ENCODE peak calls at places on chromosomes 12 and 14, in eight cellular contexts. One of them, this sample, is unnamed.

GRCh38 chr14:28785096-28785952 is 18.7 kb downstream of the FOXG1 start:
- DNase-seq in suprapubic skin: no peak
- DNase-seq in A549: no peak
- DNase-seq in HepG2: no peak
- DNase-seq in SK-N-SH: no peak
- DNase-seq in transverse colon: no peak
- DNase-seq in sigmoid colon: no peak
- DNase-seq in tibial nerve: no peak
- DNase-seq in this sample: no peak

GRCh38 chr14:77268989-77269595 is 1.9 kb downstream of the NGB start:
- DNase-seq in suprapubic skin: no peak
- DNase-seq in sigmoid colon: no peak
- DNase-seq in tibial nerve: no peak
- DNase-seq in HepG2: no peak
- DNase-seq in SK-N-SH: no peak
- DNase-seq in A549: no peak
- DNase-seq in transverse colon: no peak
- DNase-seq in this sample: no peak

GRCh38 chr12:88325828-88326214 is 183.7 kb downstream of the TMTC3 start:
- DNase-seq in tibial nerve: no peak
- DNase-seq in A549: no peak
- DNase-seq in HepG2: no peak
- DNase-seq in suprapubic skin: no peak
- DNase-seq in sigmoid colon: peak; percentile 67
- DNase-seq in SK-N-SH: no peak
- DNase-seq in transverse colon: no peak
- DNase-seq in this sample: no peak

GRCh38 chr14:104968541-104969401 is 9.4 kb downstream of the AHNAK2 start:
- DNase-seq in SK-N-SH: peak; percentile 51
- DNase-seq in sigmoid colon: peak; percentile 88
- DNase-seq in suprapubic skin: peak; percentile 88
- DNase-seq in HepG2: no peak
- DNase-seq in tibial nerve: no peak
- DNase-seq in A549: peak; percentile 79
- DNase-seq in transverse colon: no peak
- DNase-seq in this sample: no peak

GRCh38 chr12:54744590-54744989 is 96.4 kb upstream of the DCD start:
- DNase-seq in A549: no peak
- DNase-seq in suprapubic skin: no peak
- DNase-seq in tibial nerve: no peak
- DNase-seq in sigmoid colon: no peak
- DNase-seq in transverse colon: no peak
- DNase-seq in HepG2: peak; percentile 50
- DNase-seq in SK-N-SH: no peak
- DNase-seq in this sample: no peak

GRCh38 chr14:90273532-90273931 is 17.2 kb downstream of the PSMC1 start:
- DNase-seq in tibial nerve: no peak
- DNase-seq in SK-N-SH: no peak
- DNase-seq in transverse colon: no peak
- DNase-seq in suprapubic skin: no peak
- DNase-seq in HepG2: no peak
- DNase-seq in A549: no peak
- DNase-seq in sigmoid colon: no peak
- DNase-seq in this sample: peak; percentile 79

GRCh38 chr14:104120281-104120741 is 18.1 kb upstream of the KIF26A start:
- DNase-seq in tibial nerve: no peak
- DNase-seq in SK-N-SH: no peak
- DNase-seq in A549: no peak
- DNase-seq in sigmoid colon: no peak
- DNase-seq in HepG2: no peak
- DNase-seq in suprapubic skin: peak; percentile 54
- DNase-seq in transverse colon: no peak
- DNase-seq in this sample: no peak

GRCh38 chr14:66315548-66315947 is 170.6 kb upstream of the CCDC196 start:
- DNase-seq in transverse colon: no peak
- DNase-seq in suprapubic skin: no peak
- DNase-seq in SK-N-SH: no peak
- DNase-seq in tibial nerve: no peak
- DNase-seq in sigmoid colon: no peak
- DNase-seq in HepG2: no peak
- DNase-seq in A549: no peak
- DNase-seq in this sample: no peak

GRCh38 chr14:85387181-85387580 is 142.8 kb upstream of the FLRT2 start:
- DNase-seq in HepG2: no peak
- DNase-seq in sigmoid colon: no peak
- DNase-seq in suprapubic skin: no peak
- DNase-seq in SK-N-SH: no peak
- DNase-seq in transverse colon: no peak
- DNase-seq in tibial nerve: no peak
- DNase-seq in A549: no peak
- DNase-seq in this sample: no peak

GRCh38 chr14:80426686-80427085 is 215.4 kb upstream of the DIO2 start:
- DNase-seq in HepG2: no peak
- DNase-seq in SK-N-SH: no peak
- DNase-seq in sigmoid colon: no peak
- DNase-seq in transverse colon: no peak
- DNase-seq in tibial nerve: no peak
- DNase-seq in suprapubic skin: no peak
- DNase-seq in A549: peak; percentile 20
- DNase-seq in this sample: no peak

GRCh38 chr14:23079716-23080115 is 15.2 kb downstream of the ACIN1 start:
- DNase-seq in sigmoid colon: no peak
- DNase-seq in A549: no peak
- DNase-seq in suprapubic skin: no peak
- DNase-seq in HepG2: no peak
- DNase-seq in transverse colon: no peak
- DNase-seq in SK-N-SH: no peak
- DNase-seq in tibial nerve: no peak
- DNase-seq in this sample: no peak

GRCh38 chr14:71588028-71588427 is 344.2 kb upstream of the RGS6 start:
- DNase-seq in suprapubic skin: no peak
- DNase-seq in A549: no peak
- DNase-seq in HepG2: no peak
- DNase-seq in sigmoid colon: no peak
- DNase-seq in transverse colon: no peak
- DNase-seq in SK-N-SH: no peak
- DNase-seq in tibial nerve: no peak
- DNase-seq in this sample: no peak

GRCh38 chr12:57142727-57143126 is 4.7 kb downstream of the LRP1-AS start:
- DNase-seq in suprapubic skin: no peak
- DNase-seq in sigmoid colon: no peak
- DNase-seq in SK-N-SH: no peak
- DNase-seq in HepG2: no peak
- DNase-seq in transverse colon: no peak
- DNase-seq in tibial nerve: no peak
- DNase-seq in A549: no peak
- DNase-seq in this sample: no peak

GRCh38 chr14:104799239-104799599 is 1.7 kb upstream of the ZBTB42 start:
- DNase-seq in sigmoid colon: no peak
- DNase-seq in tibial nerve: no peak
- DNase-seq in transverse colon: no peak
- DNase-seq in A549: no peak
- DNase-seq in suprapubic skin: no peak
- DNase-seq in HepG2: no peak
- DNase-seq in SK-N-SH: no peak
- DNase-seq in this sample: peak; percentile 92

GRCh38 chr14:103743691-103744090 is 28.1 kb downstream of the ZFYVE21 start:
- DNase-seq in tibial nerve: no peak
- DNase-seq in SK-N-SH: no peak
- DNase-seq in A549: no peak
- DNase-seq in HepG2: no peak
- DNase-seq in sigmoid colon: peak; percentile 39
- DNase-seq in suprapubic skin: peak; percentile 59
- DNase-seq in transverse colon: no peak
- DNase-seq in this sample: no peak

GRCh38 chr12:8678661-8679111 is 16.1 kb upstream of the MFAP5 start:
- DNase-seq in suprapubic skin: no peak
- DNase-seq in SK-N-SH: no peak
- DNase-seq in A549: no peak
- DNase-seq in HepG2: no peak
- DNase-seq in transverse colon: no peak
- DNase-seq in tibial nerve: no peak
- DNase-seq in sigmoid colon: no peak
- DNase-seq in this sample: no peak

GRCh38 chr14:23361320-23361719 is 3.7 kb downstream of the EFS start:
- DNase-seq in SK-N-SH: no peak
- DNase-seq in A549: no peak
- DNase-seq in tibial nerve: no peak
- DNase-seq in suprapubic skin: peak; percentile 70
- DNase-seq in transverse colon: no peak
- DNase-seq in sigmoid colon: no peak
- DNase-seq in HepG2: no peak
- DNase-seq in this sample: no peak

GRCh38 chr14:87494010-87494409 is 499.0 kb downstream of the GALC start:
- DNase-seq in sigmoid colon: no peak
- DNase-seq in transverse colon: no peak
- DNase-seq in tibial nerve: no peak
- DNase-seq in suprapubic skin: no peak
- DNase-seq in HepG2: no peak
- DNase-seq in SK-N-SH: no peak
- DNase-seq in A549: peak; percentile 7
- DNase-seq in this sample: no peak

GRCh38 chr12:131025939-131026702 is 72.4 kb downstream of the ADGRD1 start:
- DNase-seq in A549: peak; percentile 22
- DNase-seq in sigmoid colon: no peak
- DNase-seq in suprapubic skin: no peak
- DNase-seq in SK-N-SH: no peak
- DNase-seq in transverse colon: no peak
- DNase-seq in HepG2: no peak
- DNase-seq in tibial nerve: no peak
- DNase-seq in this sample: no peak

GRCh38 chr12:131024721-131025120 is 71.0 kb downstream of the ADGRD1 start:
- DNase-seq in tibial nerve: no peak
- DNase-seq in sigmoid colon: no peak
- DNase-seq in SK-N-SH: no peak
- DNase-seq in suprapubic skin: no peak
- DNase-seq in A549: no peak
- DNase-seq in HepG2: no peak
- DNase-seq in transverse colon: no peak
- DNase-seq in this sample: no peak

GRCh38 chr12:131021142-131021541 is 67.4 kb downstream of the ADGRD1 start:
- DNase-seq in tibial nerve: no peak
- DNase-seq in suprapubic skin: no peak
- DNase-seq in transverse colon: no peak
- DNase-seq in SK-N-SH: no peak
- DNase-seq in HepG2: no peak
- DNase-seq in A549: no peak
- DNase-seq in sigmoid colon: no peak
- DNase-seq in this sample: no peak

GRCh38 chr12:131025234-131025633 is 71.5 kb downstream of the ADGRD1 start:
- DNase-seq in suprapubic skin: no peak
- DNase-seq in HepG2: no peak
- DNase-seq in tibial nerve: no peak
- DNase-seq in A549: no peak
- DNase-seq in sigmoid colon: no peak
- DNase-seq in SK-N-SH: no peak
- DNase-seq in transverse colon: no peak
- DNase-seq in this sample: no peak

GRCh38 chr12:131024026-131024425 is 70.3 kb downstream of the ADGRD1 start:
- DNase-seq in suprapubic skin: no peak
- DNase-seq in transverse colon: no peak
- DNase-seq in HepG2: no peak
- DNase-seq in SK-N-SH: no peak
- DNase-seq in tibial nerve: no peak
- DNase-seq in sigmoid colon: no peak
- DNase-seq in A549: no peak
- DNase-seq in this sample: no peak
- TF ChIP-seq EP300 in suprapubic skin: no peak
- TF ChIP-seq EP300 in transverse colon: no peak
- TF ChIP-seq EP300 in HepG2: no peak
- TF ChIP-seq EP300 in SK-N-SH: no peak
- TF ChIP-seq EP300 in tibial nerve: no peak
- TF ChIP-seq EP300 in sigmoid colon: no peak
- TF ChIP-seq EP300 in A549: no peak
- TF ChIP-seq EP300 in this sample: no peak

DNA sequence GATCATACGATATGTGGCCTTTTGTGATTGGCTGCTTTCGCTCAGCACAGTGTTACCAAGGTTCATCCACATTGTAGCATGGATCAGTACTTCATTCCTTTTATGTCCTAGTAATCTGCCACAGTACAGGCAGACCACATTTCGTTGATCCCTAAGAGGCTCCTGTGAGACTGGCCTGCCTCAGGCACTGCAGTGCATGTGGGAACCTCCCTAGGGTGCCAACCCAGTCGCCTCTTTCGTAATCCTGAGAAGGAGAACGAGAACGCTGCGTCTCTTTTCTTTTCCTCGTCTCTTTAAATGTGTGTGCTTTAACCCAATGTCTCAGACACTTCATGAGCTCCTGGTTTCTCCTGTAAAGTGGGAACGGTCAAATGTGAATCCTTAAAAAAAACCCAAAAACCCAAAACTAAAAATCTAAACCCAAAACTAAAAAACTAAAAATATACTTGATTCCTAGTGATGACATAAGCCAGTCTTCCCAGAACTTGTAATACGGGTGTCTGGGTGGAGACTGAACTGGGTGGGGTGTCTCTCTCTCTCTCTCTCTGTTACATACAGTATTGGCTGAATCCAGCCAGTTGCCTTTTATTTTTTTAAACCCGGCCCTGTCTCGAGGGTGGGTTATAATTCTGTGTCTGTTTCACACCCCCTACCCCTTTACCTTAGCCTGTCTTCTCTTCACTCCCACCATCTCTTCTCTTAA is 14.9 kb downstream of the AACS start:
- DNase-seq in sigmoid colon: no peak
- DNase-seq in transverse colon: no peak
- DNase-seq in SK-N-SH: no peak
- DNase-seq in suprapubic skin: no peak
- DNase-seq in A549: no peak
- DNase-seq in HepG2: no peak
- DNase-seq in tibial nerve: peak; percentile 55
- DNase-seq in this sample: no peak
- TF ChIP-seq EP300 in sigmoid colon: no peak
- TF ChIP-seq EP300 in transverse colon: no peak
- TF ChIP-seq EP300 in SK-N-SH: no peak
- TF ChIP-seq EP300 in suprapubic skin: no peak
- TF ChIP-seq EP300 in A549: no peak
- TF ChIP-seq EP300 in HepG2: no peak
- TF ChIP-seq EP300 in tibial nerve: peak; percentile 43
- TF ChIP-seq EP300 in this sample: no peak

DNA sequence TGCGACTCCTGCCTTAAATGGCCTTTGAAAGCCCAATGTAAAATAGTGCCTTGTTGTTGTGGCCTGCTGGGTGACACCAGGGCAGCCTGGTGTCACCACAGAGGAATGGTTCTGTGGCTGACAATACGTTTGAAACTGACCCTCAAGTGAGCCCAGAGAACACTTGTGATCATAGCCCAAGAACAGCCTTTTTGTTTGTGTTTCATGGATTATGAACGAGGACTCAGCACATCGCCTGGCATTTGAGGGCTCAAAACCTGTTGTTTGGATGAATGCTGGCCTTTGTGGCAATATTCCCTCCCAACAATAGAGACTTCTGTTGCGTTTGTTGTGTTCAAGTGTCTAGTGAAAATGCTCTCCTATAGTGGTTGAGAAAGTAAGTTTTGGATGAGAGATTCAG is 48.5 kb downstream of the TSPAN9 start:
- DNase-seq in suprapubic skin: no peak
- DNase-seq in SK-N-SH: no peak
- DNase-seq in A549: no peak
- DNase-seq in tibial nerve: no peak
- DNase-seq in transverse colon: no peak
- DNase-seq in sigmoid colon: no peak
- DNase-seq in HepG2: no peak
- DNase-seq in this sample: no peak
- TF ChIP-seq EP300 in suprapubic skin: no peak
- TF ChIP-seq EP300 in SK-N-SH: no peak
- TF ChIP-seq EP300 in A549: no peak
- TF ChIP-seq EP300 in tibial nerve: peak; percentile 32
- TF ChIP-seq EP300 in transverse colon: no peak
- TF ChIP-seq EP300 in sigmoid colon: no peak
- TF ChIP-seq EP300 in HepG2: no peak
- TF ChIP-seq EP300 in this sample: no peak

GRCh38 chr12:25495336-25496097 is 57.6 kb downstream of the LMNTD1 start:
- DNase-seq in suprapubic skin: no peak
- DNase-seq in A549: peak; percentile 37
- DNase-seq in tibial nerve: no peak
- DNase-seq in transverse colon: no peak
- DNase-seq in SK-N-SH: no peak
- DNase-seq in sigmoid colon: no peak
- DNase-seq in HepG2: peak; percentile 41
- DNase-seq in this sample: no peak
- TF ChIP-seq EP300 in suprapubic skin: no peak
- TF ChIP-seq EP300 in A549: no peak
- TF ChIP-seq EP300 in tibial nerve: no peak
- TF ChIP-seq EP300 in transverse colon: no peak
- TF ChIP-seq EP300 in SK-N-SH: no peak
- TF ChIP-seq EP300 in sigmoid colon: no peak
- TF ChIP-seq EP300 in HepG2: no peak
- TF ChIP-seq EP300 in this sample: no peak

This sample was measured in esophagus muscularis mucosa.